ENCODE peak calls at places on chromosomes 16 and 17, in ten cellular contexts. F, K, I, D, W, C, U, A, G and L are unnamed samples.

GRCh38 chr17:333626-334396 is 18.8 kb downstream of the RPH3AL start:
- DNase-seq in F (peak), K (peak), I (peak), D (no peak), W (peak), C (no peak), U (peak), A (peak), G (peak), L (peak)

GRCh38 chr16:12090162-12090552 is 113.6 kb downstream of the SNX29 start:
- DNase-seq in F (no peak), K (no peak), I (no peak), D (no peak), W (peak), C (no peak), U (no peak), A (peak), G (no peak), L (no peak)

GRCh38 chr16:57187508-57187854 is 1.4 kb downstream of the RSPRY1 start:
- DNase-seq in F (no peak), K (no peak), I (no peak), D (no peak), W (no peak), C (peak), U (no peak), A (no peak), G (no peak), L (no peak)

GRCh38 chr17:9693755-9694154 is 48.4 kb downstream of the USP43 start:
- DNase-seq in F (no peak), K (no peak), I (no peak), D (no peak), W (no peak), C (no peak), U (no peak), A (no peak), G (no peak), L (no peak)

GRCh38 chr17:78560731-78561130 is 16.5 kb downstream of the DNAH17 start:
- DNase-seq in F (no peak), K (no peak), I (no peak), D (no peak), W (no peak), C (no peak), U (no peak), A (no peak), G (no peak), L (no peak)

GRCh38 chr17:7943291-7943690 is 11.3 kb downstream of the CNTROB start:
- DNase-seq in F (no peak), K (no peak), I (no peak), D (no peak), W (no peak), C (no peak), U (no peak), A (no peak), G (no peak), L (no peak)

GRCh38 chr16:87984868-87985267 is 33.6 kb downstream of the BANP start:
- DNase-seq in F (no peak), K (no peak), I (no peak), D (no peak), W (no peak), C (no peak), U (no peak), A (peak), G (no peak), L (no peak)

GRCh38 chr17:80722656-80723055 is 178.0 kb downstream of the RPTOR start:
- DNase-seq in F (no peak), K (no peak), I (no peak), D (no peak), W (no peak), C (no peak), U (no peak), A (no peak), G (no peak), L (no peak)

GRCh38 chr17:19418312-19418992 is 7.4 kb downstream of the RNF112 start:
- DNase-seq in F (no peak), K (no peak), I (no peak), D (no peak), W (no peak), C (no peak), U (no peak), A (no peak), G (no peak), L (no peak)

GRCh38 chr17:46043606-46044005 is 44.6 kb downstream of the STH start:
- DNase-seq in F (no peak), K (no peak), I (no peak), D (no peak), W (no peak), C (no peak), U (no peak), A (no peak), G (no peak), L (no peak)

GRCh38 chr17:46136820-46137219 is 56.4 kb downstream of the KANSL1 start:
- DNase-seq in F (no peak), K (no peak), I (no peak), D (no peak), W (no peak), C (no peak), U (no peak), A (no peak), G (no peak), L (no peak)

GRCh38 chr16:58413359-58413758 is 21.1 kb downstream of the GINS3 start:
- DNase-seq in F (no peak), K (no peak), I (no peak), D (no peak), W (no peak), C (no peak), U (no peak), A (no peak), G (no peak), L (no peak)

GRCh38 chr17:50249887-50250286 is 24.4 kb upstream of the TMEM92 start:
- DNase-seq in F (no peak), K (no peak), I (no peak), D (no peak), W (no peak), C (no peak), U (no peak), A (no peak), G (no peak), L (no peak)

GRCh38 chr16:68286153-68287074 is 22.1 kb downstream of the SLC7A6 start:
- DNase-seq in F (no peak), K (no peak), I (no peak), D (no peak), W (no peak), C (no peak), U (no peak), A (no peak), G (no peak), L (no peak)

GRCh38 chr17:73304971-73305786 is 6.6 kb downstream of the CDC42EP4 start:
- DNase-seq in F (peak), K (peak), I (peak), D (no peak), W (peak), C (peak), U (no peak), A (peak), G (peak), L (peak)

GRCh38 chr17:76868669-76869208 is 535 bp downstream of the MGAT5B start:
- DNase-seq in F (no peak), K (no peak), I (peak), D (no peak), W (no peak), C (peak), U (no peak), A (no peak), G (no peak), L (no peak)

GRCh38 chr17:67696853-67697505 is 20.8 kb upstream of the NOL11 start:
- DNase-seq in F (no peak), K (no peak), I (no peak), D (no peak), W (no peak), C (no peak), U (no peak), A (no peak), G (no peak), L (no peak)

GRCh38 chr16:50265260-50265659 is 1.1 kb upstream of the ADCY7 start:
- DNase-seq in F (peak), K (peak), I (no peak), D (no peak), W (peak), C (no peak), U (no peak), A (peak), G (no peak), L (no peak)

GRCh38 chr17:43597624-43598358 is 51.7 kb upstream of the ETV4 start:
- DNase-seq in F (no peak), K (no peak), I (no peak), D (no peak), W (no peak), C (no peak), U (no peak), A (no peak), G (no peak), L (no peak)

GRCh38 chr16:72876981-72877373 is 171.0 kb downstream of the ZFHX3 start:
- DNase-seq in F (no peak), K (no peak), I (no peak), D (no peak), W (no peak), C (no peak), U (no peak), A (no peak), G (no peak), L (no peak)

GRCh38 chr16:89455178-89455577 is 35.2 kb downstream of the ANKRD11 start:
- DNase-seq in F (no peak), K (no peak), I (no peak), D (peak), W (no peak), C (no peak), U (no peak), A (no peak), G (no peak), L (no peak)

GRCh38 chr16:89453662-89454321 is 36.6 kb downstream of the ANKRD11 start:
- DNase-seq in F (no peak), K (peak), I (no peak), D (no peak), W (no peak), C (peak), U (no peak), A (no peak), G (peak), L (no peak)

GRCh38 chr16:89456412-89456811 is 33.9 kb downstream of the ANKRD11 start:
- DNase-seq in F (no peak), K (no peak), I (no peak), D (no peak), W (no peak), C (no peak), U (no peak), A (no peak), G (no peak), L (no peak)

GRCh38 chr16:89452925-89453324 is 37.4 kb downstream of the ANKRD11 start:
- DNase-seq in F (no peak), K (no peak), I (no peak), D (no peak), W (no peak), C (no peak), U (no peak), A (no peak), G (no peak), L (no peak)

GRCh38 chr16:89455692-89456091 is 34.7 kb downstream of the ANKRD11 start:
- DNase-seq in F (no peak), K (no peak), I (no peak), D (no peak), W (no peak), C (no peak), U (no peak), A (no peak), G (no peak), L (no peak)
- H3K4me3 ChIP-seq in F (no peak), K (no peak), I (no peak), D (no peak), W (no peak), C (no peak), U (no peak), A (no peak), G (no peak), L (no peak)

GRCh38 chr17:33809748-33810147 is 445.3 kb upstream of the CCL2 start:
- DNase-seq in F (no peak), K (no peak), I (no peak), D (no peak), W (no peak), C (no peak), U (no peak), A (no peak), G (no peak), L (no peak)

GRCh38 chr17:33816842-33817241 is 438.2 kb upstream of the CCL2 start:
- DNase-seq in F (no peak), K (no peak), I (no peak), D (no peak), W (no peak), C (no peak), U (no peak), A (no peak), G (no peak), L (no peak)

GRCh38 chr17:33811984-33812383 is 443.1 kb upstream of the CCL2 start:
- DNase-seq in F (peak), K (no peak), I (no peak), D (no peak), W (no peak), C (no peak), U (no peak), A (no peak), G (no peak), L (no peak)

GRCh38 chr17:33814852-33815251 is 440.2 kb upstream of the CCL2 start:
- DNase-seq in F (no peak), K (no peak), I (no peak), D (no peak), W (no peak), C (no peak), U (no peak), A (no peak), G (no peak), L (no peak)

GRCh38 chr17:33811006-33811760 is 443.9 kb upstream of the CCL2 start:
- DNase-seq in F (no peak), K (no peak), I (no peak), D (no peak), W (no peak), C (no peak), U (no peak), A (no peak), G (no peak), L (no peak)
- TF ChIP-seq EP300 in F (no peak), K (no peak), I (no peak), D (no peak), W (no peak), C (no peak), U (no peak), A (no peak), G (no peak), L (no peak)

GRCh38 chr17:17840751-17841591 is 4.2 kb upstream of the SREBF1 start:
- DNase-seq in F (no peak), K (no peak), I (no peak), D (no peak), W (no peak), C (no peak), U (no peak), A (no peak), G (peak), L (peak)
- TF ChIP-seq POLR2A in F (no peak), K (no peak), I (no peak), D (no peak), W (no peak), C (peak), U (no peak), A (no peak), G (no peak), L (no peak)

DNA sequence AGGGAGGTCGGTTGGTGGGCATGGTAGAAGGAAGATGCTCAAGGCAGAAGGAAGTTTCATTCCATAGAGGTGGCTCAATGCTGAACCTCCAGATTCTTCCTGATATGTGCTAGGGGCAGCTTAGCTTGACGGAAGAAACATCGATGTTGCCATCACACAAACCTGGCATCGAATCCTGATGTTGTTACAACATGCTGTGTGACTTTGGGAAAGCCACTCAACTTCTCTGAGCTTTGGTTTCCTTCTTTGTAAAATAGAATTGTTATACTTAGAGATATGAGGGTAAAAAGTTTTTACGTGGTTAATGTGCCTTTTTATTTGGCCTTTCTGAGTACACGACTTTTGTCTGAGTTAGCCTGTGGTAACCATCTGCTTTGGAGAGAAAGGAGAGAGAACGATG is 287.9 kb downstream of the SHISA9 start:
- DNase-seq in F (no peak), K (no peak), I (no peak), D (no peak), W (no peak), C (no peak), U (no peak), A (no peak), G (no peak), L (no peak)
- H3K4me3 ChIP-seq in F (no peak), K (no peak), I (no peak), D (no peak), W (no peak), C (no peak), U (no peak), A (no peak), G (no peak), L (no peak)

DNA sequence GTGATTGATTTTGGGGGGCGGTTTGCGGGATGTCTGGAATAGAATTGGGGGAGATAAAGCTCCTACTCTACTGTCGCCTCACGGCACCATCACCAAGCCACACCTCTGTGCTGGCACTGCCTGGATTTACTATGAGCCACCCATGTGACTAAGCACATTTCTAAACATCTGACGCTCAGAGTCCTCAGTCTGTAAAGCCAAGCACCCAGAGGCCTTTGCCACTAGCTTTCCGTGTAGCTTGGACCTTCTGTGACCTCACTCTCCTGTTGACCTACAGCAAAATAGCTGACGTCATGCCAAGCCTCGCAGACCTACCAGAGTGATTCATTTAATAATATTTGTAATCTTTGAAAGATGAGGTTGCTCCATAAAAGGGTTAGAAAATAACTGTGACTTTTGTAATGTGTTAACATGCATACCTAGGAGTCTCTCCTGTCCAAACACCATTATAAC is 38.5 kb upstream of the MYOCD start:
- DNase-seq in F (no peak), K (peak), I (no peak), D (no peak), W (no peak), C (peak), U (peak), A (peak), G (no peak), L (peak)
- TF ChIP-seq EP300 in F (no peak), K (no peak), I (no peak), D (no peak), W (no peak), C (peak), U (peak), A (no peak), G (no peak), L (no peak)

GRCh38 chr16:31456988-31457360 is 2.3 kb upstream of the ARMC5 start:
- DNase-seq in F (no peak), K (no peak), I (no peak), D (no peak), W (no peak), C (no peak), U (no peak), A (peak), G (no peak), L (peak)

GRCh38 chr16:31459722-31460581 is 651 bp downstream of the ARMC5 start:
- DNase-seq in F (peak), K (peak), I (peak), D (peak), W (peak), C (peak), U (peak), A (peak), G (peak), L (peak)

GRCh38 chr16:31460582-31461002 is 1.3 kb downstream of the ARMC5 start:
- DNase-seq in F (no peak), K (no peak), I (no peak), D (no peak), W (no peak), C (no peak), U (no peak), A (peak), G (no peak), L (no peak)

GRCh38 chr16:31458073-31458834 is 1.0 kb upstream of the ARMC5 start:
- DNase-seq in F (peak), K (peak), I (peak), D (no peak), W (no peak), C (peak), U (no peak), A (peak), G (peak), L (peak)

DNA sequence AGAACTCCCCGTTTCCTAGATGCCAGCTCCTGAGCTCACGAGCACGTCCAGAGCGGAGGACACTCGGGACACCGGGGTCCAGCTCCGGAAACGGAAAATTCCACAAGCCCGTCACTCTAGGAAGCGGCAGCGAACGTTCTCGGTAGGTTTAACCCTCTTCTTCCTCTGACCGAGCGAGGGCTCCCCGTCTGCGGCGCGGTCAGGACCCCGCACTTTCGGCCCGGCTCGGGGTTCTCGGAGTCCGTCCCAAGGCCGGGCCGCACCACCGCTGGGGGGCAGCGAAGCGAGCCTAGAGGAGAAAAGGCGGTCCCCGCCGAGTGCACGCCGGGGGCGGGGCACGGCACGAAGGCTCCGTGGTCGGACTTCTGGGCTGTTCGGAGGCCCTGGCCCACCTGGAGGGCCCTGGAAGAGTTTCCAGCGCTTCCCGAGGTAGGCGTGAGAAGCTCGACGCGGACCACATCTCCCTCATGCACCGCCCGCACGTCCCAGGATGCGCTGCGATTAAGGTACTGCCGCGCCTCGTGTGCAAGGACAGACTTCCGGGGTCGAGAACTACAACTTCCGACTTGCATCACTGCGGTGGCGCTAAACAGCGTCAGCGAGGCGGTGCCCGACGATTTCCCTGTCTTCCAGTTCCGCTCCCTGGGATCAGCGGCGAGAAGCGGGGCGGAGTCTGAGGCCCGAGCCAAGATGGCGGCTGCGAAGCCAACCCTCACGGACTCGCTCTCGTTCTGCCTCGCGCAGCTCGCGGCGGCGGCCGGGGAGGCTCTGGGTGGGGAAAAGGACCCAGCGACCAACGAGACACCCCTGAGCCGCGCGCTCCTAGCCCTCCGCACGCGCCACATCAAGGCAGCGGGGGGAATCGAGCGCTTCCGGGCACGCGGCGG is at the start of gene ARMC5:
- DNase-seq in F (peak), K (peak), I (peak), D (peak), W (peak), C (peak), U (peak), A (peak), G (peak), L (peak)
- TF ChIP-seq POLR2A in F (peak), K (no peak), I (peak), D (peak), W (peak), C (peak), U (peak), A (no peak), G (peak), L (peak)

GRCh38 chr16:14186007-14186953 is 115.2 kb downstream of the MRTFB start:
- DNase-seq in F (no peak), K (no peak), I (peak), D (no peak), W (no peak), C (no peak), U (no peak), A (no peak), G (no peak), L (no peak)
- H3K4me3 ChIP-seq in F (peak), K (peak), I (peak), D (no peak), W (peak), C (no peak), U (peak), A (peak), G (peak), L (peak)

GRCh38 chr16:3282103-3282746 is 1.1 kb upstream of the ZNF263 start:
- DNase-seq in F (no peak), K (no peak), I (no peak), D (no peak), W (no peak), C (peak), U (no peak), A (no peak), G (no peak), L (no peak)
- TF ChIP-seq EP300 in F (no peak), K (no peak), I (no peak), D (no peak), W (no peak), C (no peak), U (no peak), A (no peak), G (no peak), L (no peak)